ENCODE peak calls at places on chromosomes 1 and 21, in five cellular contexts. D, E, J, B and P are unnamed samples.

GRCh38 chr21:33850985-33851384 is 64.6 kb downstream of the ATP5PO start:
- DNase-seq in D (no peak), E (no peak), J (no peak), B (no peak), P (no peak)

GRCh38 chr1:99820546-99820945 is 29.6 kb upstream of the AGL start:
- DNase-seq in D (no peak), E (no peak), J (no peak), B (no peak), P (no peak)

GRCh38 chr1:111690306-111690617 is 48.9 kb downstream of the INKA2 start:
- DNase-seq in D (peak), E (no peak), J (no peak), B (peak), P (no peak)

GRCh38 chr1:84936116-84936810 is 43.3 kb upstream of the LPAR3 start:
- DNase-seq in D (peak), E (no peak), J (peak), B (peak), P (peak)

GRCh38 chr1:192867180-192867579 is 58.3 kb downstream of the RGS2 start:
- DNase-seq in D (no peak), E (no peak), J (no peak), B (no peak), P (no peak)

GRCh38 chr21:39885119-39885848 is 18.0 kb downstream of the PCP4 start:
- DNase-seq in D (no peak), E (peak), J (no peak), B (peak), P (peak)

GRCh38 chr1:243731301-243731891 is 118.6 kb downstream of the AKT3 start:
- DNase-seq in D (peak), E (no peak), J (no peak), B (peak), P (no peak)

GRCh38 chr21:36976882-36977651 is 10.6 kb upstream of the HLCS start:
- DNase-seq in D (peak), E (no peak), J (peak), B (peak), P (peak)

GRCh38 chr1:119964673-119965363 is 68.5 kb upstream of the ADAM30 start:
- DNase-seq in D (no peak), E (no peak), J (no peak), B (peak), P (no peak)

GRCh38 chr1:213249395-213249794 is 198.4 kb downstream of the RPS6KC1 start:
- DNase-seq in D (no peak), E (no peak), J (no peak), B (no peak), P (no peak)

GRCh38 chr1:169568497-169568896 is 17.8 kb downstream of the F5 start:
- DNase-seq in D (no peak), E (no peak), J (no peak), B (no peak), P (no peak)

GRCh38 chr1:33918368-33918767 is 54.5 kb downstream of the HMGB4 start:
- DNase-seq in D (peak), E (no peak), J (no peak), B (peak), P (no peak)

GRCh38 chr1:66395202-66396061 is 138.5 kb upstream of the SGIP1 start:
- DNase-seq in D (peak), E (no peak), J (no peak), B (no peak), P (no peak)

GRCh38 chr1:178495158-178495557 is 1.6 kb downstream of the CLEC20A start:
- DNase-seq in D (no peak), E (no peak), J (no peak), B (no peak), P (no peak)

GRCh38 chr1:81703352-81703735 is 97.4 kb upstream of the ADGRL2 start:
- DNase-seq in D (peak), E (no peak), J (no peak), B (peak), P (no peak)

GRCh38 chr1:25954371-25954938 is 43.4 kb downstream of the PAFAH2 start:
- DNase-seq in D (peak), E (no peak), J (no peak), B (no peak), P (no peak)

DNA sequence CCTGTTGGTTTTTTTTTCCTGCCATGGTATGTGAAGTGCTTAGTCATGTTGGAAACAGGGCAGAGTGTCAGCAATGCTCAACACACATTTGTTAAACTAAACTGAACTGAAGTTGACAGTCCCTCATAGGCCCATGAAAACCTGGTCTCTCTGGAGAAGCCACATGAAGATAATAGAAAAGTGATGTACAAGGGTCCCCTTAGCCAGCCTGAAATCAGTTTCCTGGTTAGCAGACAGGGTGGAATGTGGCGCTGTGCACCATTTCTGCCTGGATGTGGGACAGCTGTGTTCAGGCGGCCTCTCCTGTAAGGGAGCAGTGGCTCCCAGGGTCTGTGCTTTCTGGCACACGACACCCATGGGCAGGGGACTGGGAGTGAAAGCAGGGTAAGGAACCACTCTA is 9.9 kb upstream of the CHI3L1 start:
- DNase-seq in D (no peak), E (no peak), J (no peak), B (no peak), P (no peak)
- TF ChIP-seq CTCF in D (peak), E (no peak), J (no peak), B (no peak), P (peak)

GRCh38 chr1:8165595-8166360 is 139.7 kb upstream of the ERRFI1 start:
- DNase-seq in D (no peak), E (no peak), J (no peak), B (no peak), P (no peak)
- TF ChIP-seq CTCF in D (peak), E (no peak), J (no peak), B (peak), P (peak)

GRCh38 chr21:27743971-27744564 is 777.2 kb upstream of the ADAMTS5 start:
- DNase-seq in D (no peak), E (no peak), J (no peak), B (no peak), P (no peak)

GRCh38 chr21:27740084-27740483 is 773.2 kb upstream of the ADAMTS5 start:
- DNase-seq in D (no peak), E (no peak), J (no peak), B (no peak), P (no peak)

GRCh38 chr21:27741736-27742135 is 774.8 kb upstream of the ADAMTS5 start:
- DNase-seq in D (peak), E (no peak), J (no peak), B (no peak), P (no peak)

GRCh38 chr21:27735699-27736098 is 768.8 kb upstream of the ADAMTS5 start:
- DNase-seq in D (no peak), E (no peak), J (no peak), B (no peak), P (no peak)

GRCh38 chr21:27739187-27739586 is 772.3 kb upstream of the ADAMTS5 start:
- DNase-seq in D (no peak), E (no peak), J (no peak), B (no peak), P (no peak)
- TF ChIP-seq CTCF in D (no peak), E (no peak), J (no peak), B (no peak), P (no peak)

DNA sequence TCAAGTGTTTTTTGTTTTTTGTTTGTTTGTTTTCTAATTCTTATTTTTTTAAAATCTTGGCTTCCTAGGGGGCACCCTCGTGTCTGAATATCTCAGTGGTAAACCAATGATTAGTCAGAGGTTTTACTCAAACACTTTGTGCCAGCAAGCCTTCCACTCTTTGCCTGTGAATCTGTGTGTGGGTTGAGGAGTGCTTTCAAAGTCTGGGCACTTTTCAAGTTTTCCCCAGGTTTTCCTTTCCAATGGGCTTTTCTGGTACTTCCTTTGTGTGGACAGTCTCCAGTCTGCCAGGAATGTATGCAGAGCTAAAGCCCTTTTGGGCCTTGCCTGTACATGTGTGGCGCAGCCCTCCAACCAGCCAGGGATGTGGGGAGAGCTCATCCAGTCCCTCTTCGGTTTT is 9.7 kb upstream of the PPIE start:
- DNase-seq in D (peak), E (no peak), J (no peak), B (no peak), P (no peak)
- TF ChIP-seq CTCF in D (no peak), E (no peak), J (no peak), B (no peak), P (no peak)

DNA sequence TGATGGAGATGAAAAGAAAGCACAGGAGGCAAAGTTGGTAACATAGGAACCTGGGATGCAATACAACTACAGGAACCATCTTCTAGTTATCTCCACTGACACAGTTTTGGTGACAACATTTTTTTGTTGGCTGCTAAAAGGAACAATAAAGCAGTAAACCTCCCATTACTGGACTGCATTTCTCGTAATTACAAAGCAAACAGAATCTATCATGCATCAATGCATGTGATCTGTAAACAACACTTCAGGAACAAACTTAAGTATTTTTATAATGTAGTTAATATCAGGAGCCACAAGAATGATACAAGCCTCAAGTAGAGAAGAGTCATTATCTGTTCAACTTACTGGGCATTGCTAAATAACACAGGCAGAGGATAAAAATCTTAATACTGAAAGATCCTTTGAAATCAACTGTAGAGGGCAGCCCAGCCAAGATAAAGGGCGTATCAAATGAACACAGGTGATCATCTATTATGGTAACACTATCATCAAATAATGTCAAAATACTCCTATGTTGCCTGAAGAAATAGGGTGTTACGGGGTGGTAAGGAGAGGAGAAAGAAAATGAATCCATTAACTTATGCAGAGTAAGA is 193.3 kb downstream of the EIF4G3 start:
- DNase-seq in D (no peak), E (no peak), J (no peak), B (no peak), P (no peak)
- TF ChIP-seq CTCF in D (no peak), E (no peak), J (no peak), B (no peak), P (no peak)

GRCh38 chr1:188706742-188707141 is 1770.9 kb downstream of the BRINP3 start:
- DNase-seq in D (peak), E (no peak), J (no peak), B (peak), P (no peak)
- TF ChIP-seq CTCF in D (no peak), E (no peak), J (no peak), B (peak), P (no peak)

GRCh38 chr1:61050541-61051454 is 31.6 kb upstream of the NFIA start:
- DNase-seq in D (peak), E (peak), J (no peak), B (no peak), P (no peak)

GRCh38 chr1:61047061-61047460 is 35.3 kb upstream of the NFIA start:
- DNase-seq in D (no peak), E (no peak), J (no peak), B (no peak), P (no peak)

GRCh38 chr1:61052393-61053280 is 29.7 kb upstream of the NFIA start:
- DNase-seq in D (no peak), E (no peak), J (no peak), B (no peak), P (no peak)

GRCh38 chr1:61051455-61052392 is 30.6 kb upstream of the NFIA start:
- DNase-seq in D (peak), E (peak), J (no peak), B (peak), P (no peak)

DNA sequence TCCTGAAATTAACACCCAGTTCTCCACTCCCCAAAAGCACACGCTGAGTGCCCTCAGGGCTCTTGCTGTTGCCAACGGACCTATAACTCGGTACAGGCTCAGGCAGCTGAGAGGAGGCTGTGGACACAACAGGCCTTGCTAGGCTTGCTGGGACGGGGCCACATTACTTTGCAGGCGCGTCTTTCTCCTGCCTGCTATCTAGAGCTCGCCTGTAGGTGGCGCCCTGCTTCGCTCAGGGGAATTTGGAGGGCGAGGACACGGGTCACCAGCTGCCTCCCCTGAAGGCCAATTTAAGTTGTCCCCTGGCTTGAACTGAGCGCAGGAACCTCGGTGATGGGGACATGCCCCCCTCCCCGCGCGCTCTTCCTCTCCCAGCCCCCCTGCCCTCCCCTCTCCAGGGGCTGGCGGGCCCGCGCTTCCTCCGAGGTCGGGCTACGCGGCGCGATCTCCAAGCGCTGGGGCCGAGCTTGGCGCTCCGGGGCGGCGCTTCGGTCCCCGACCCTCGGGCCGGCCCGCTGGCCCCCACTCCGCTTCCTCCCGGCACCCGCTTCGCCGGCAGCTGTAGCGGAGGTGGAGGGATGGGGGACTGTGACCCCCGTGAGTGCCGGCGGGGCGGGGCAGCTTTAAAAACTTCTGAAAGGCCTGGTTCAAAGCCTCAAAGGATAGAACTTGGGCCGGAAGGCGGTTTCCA is 32.4 kb upstream of the NFIA start:
- DNase-seq in D (peak), E (peak), J (peak), B (peak), P (peak)
- TF ChIP-seq CTCF in D (peak), E (peak), J (peak), B (peak), P (peak)